ENCODE peak calls at places on chromosomes 2 and 18, in eight cellular contexts. M is fibroblast of pulmonary artery; L is upper lobe of left lung; S is cardiac septum; Q is RKO; A is stimulated activated CD4-positive, alpha-beta T cell treated with anti-CD3 and anti-CD28 coated beads, Interleukin-1b, Interleukin-23, amount 100 ng/mL, for 24 hours; Z is activated T-cell treated with anti-CD3 and anti-CD28 coated beads, Interleukin-2, amount 50 U/mL, for 48 hours; J is left colon. O is an unnamed sample.

GRCh38 chr2:230906471-230907230 is 18.4 kb downstream of the GPR55 start:
- DNase-seq in M (no peak), L (no peak), S (peak; percentile 54), Q (no peak), A (no peak), Z (peak; percentile 21), J (peak; percentile 3), O (peak; percentile 67)

GRCh38 chr2:170486730-170487129 is 228.4 kb upstream of the SP5 start:
- DNase-seq in M (no peak), L (no peak), S (no peak), Q (no peak), A (no peak), Z (no peak), J (no peak), O (no peak)

GRCh38 chr2:119431155-119431975 is at the start of gene TMEM37:
- DNase-seq in M (peak; percentile 73), L (peak; percentile 94), S (no peak), Q (peak; percentile 47), A (no peak), Z (peak; percentile 27), J (peak; percentile 82), O (no peak)

GRCh38 chr2:43005975-43006833 is 213.8 kb upstream of the HAAO start:
- DNase-seq in M (no peak), L (peak; percentile 54), S (peak; percentile 70), Q (no peak), A (no peak), Z (no peak), J (peak; percentile 45), O (peak; percentile 61)

GRCh38 chr2:217904614-217904965 is 98.2 kb downstream of the TNS1 start:
- DNase-seq in M (no peak), L (no peak), S (no peak), Q (no peak), A (no peak), Z (no peak), J (no peak), O (no peak)

GRCh38 chr2:76599732-76600368 is 889.1 kb upstream of the GCFC2 start:
- DNase-seq in M (peak; percentile 78), L (no peak), S (no peak), Q (peak; percentile 90), A (no peak), Z (no peak), J (peak; percentile 44), O (no peak)

GRCh38 chr2:3770724-3771415 is 67.5 kb downstream of the DCDC2C start:
- DNase-seq in M (no peak), L (no peak), S (peak; percentile 68), Q (no peak), A (no peak), Z (no peak), J (no peak), O (no peak)

GRCh38 chr2:43389581-43390466 is 163.4 kb upstream of the ZFP36L2 start:
- DNase-seq in M (no peak), L (no peak), S (no peak), Q (no peak), A (no peak), Z (no peak), J (no peak), O (no peak)

GRCh38 chr2:60106836-60107529 is 446.5 kb downstream of the BCL11A start:
- DNase-seq in M (no peak), L (no peak), S (no peak), Q (no peak), A (no peak), Z (no peak), J (no peak), O (no peak)

GRCh38 chr2:160347269-160347863 is 146.2 kb downstream of the RBMS1 start:
- DNase-seq in M (peak; percentile 46), L (no peak), S (no peak), Q (no peak), A (no peak), Z (no peak), J (no peak), O (no peak)

GRCh38 chr2:66432801-66433694 is 1.9 kb upstream of the MEIS1 start:
- DNase-seq in M (peak; percentile 98), L (peak; percentile 92), S (peak; percentile 92), Q (no peak), A (no peak), Z (no peak), J (peak; percentile 60), O (peak; percentile 96)

GRCh38 chr18:73647391-73647790 is 500.2 kb downstream of the FBXO15 start:
- DNase-seq in M (peak; percentile 5), L (no peak), S (no peak), Q (no peak), A (no peak), Z (no peak), J (no peak), O (no peak)